ENCODE peak calls at places on chromosomes 4 and X, in four cellular contexts. One of them, this sample, is unnamed.

GRCh38 chr4:129350800-129351199 is 254.8 kb downstream of the C4orf33 start:
- DNase-seq in A172: no peak
- DNase-seq in AG04450: no peak
- DNase-seq in heart right ventricle: no peak
- DNase-seq in this sample: no peak

GRCh38 chr4:2795558-2796260 is 2.8 kb downstream of the SH3BP2 start:
- DNase-seq in heart right ventricle: no peak
- DNase-seq in A172: no peak
- DNase-seq in AG04450: no peak
- DNase-seq in this sample: no peak

GRCh38 chrX:48508400-48509244 is at the start of gene PORCN:
- DNase-seq in heart right ventricle: peak
- DNase-seq in AG04450: no peak
- DNase-seq in A172: peak
- DNase-seq in this sample: peak

GRCh38 chrX:103488332-103488731 is 31.0 kb downstream of the RAB40A start:
- DNase-seq in heart right ventricle: no peak
- DNase-seq in AG04450: no peak
- DNase-seq in A172: no peak
- DNase-seq in this sample: no peak

GRCh38 chr4:102734116-102734515 is 26.7 kb downstream of the MANBA start:
- DNase-seq in AG04450: no peak
- DNase-seq in heart right ventricle: no peak
- DNase-seq in A172: no peak
- DNase-seq in this sample: no peak

GRCh38 chr4:68858039-68858438 is 42.2 kb downstream of the UGT2B10 start:
- DNase-seq in A172: no peak
- DNase-seq in AG04450: no peak
- DNase-seq in heart right ventricle: no peak
- DNase-seq in this sample: no peak

GRCh38 chr4:24956091-24956490 is 43.2 kb upstream of the CCDC149 start:
- DNase-seq in heart right ventricle: no peak
- DNase-seq in A172: no peak
- DNase-seq in AG04450: no peak
- DNase-seq in this sample: no peak

GRCh38 chr4:152073738-152074137 is 312.9 kb upstream of the GATB start:
- DNase-seq in A172: peak
- DNase-seq in AG04450: no peak
- DNase-seq in heart right ventricle: peak
- DNase-seq in this sample: no peak

GRCh38 chrX:71210829-71211228 is 12.2 kb upstream of the GJB1 start:
- DNase-seq in AG04450: no peak
- DNase-seq in A172: no peak
- DNase-seq in heart right ventricle: no peak
- DNase-seq in this sample: no peak

GRCh38 chr4:108502366-108502765 is 118.0 kb upstream of the RPL34 start:
- DNase-seq in heart right ventricle: no peak
- DNase-seq in A172: no peak
- DNase-seq in AG04450: no peak
- DNase-seq in this sample: no peak

GRCh38 chr4:139984459-139984858 is 169.5 kb downstream of the MAML3 start:
- DNase-seq in heart right ventricle: no peak
- DNase-seq in A172: no peak
- DNase-seq in AG04450: no peak
- DNase-seq in this sample: no peak

GRCh38 chr4:140095694-140096482 is 58.1 kb downstream of the MAML3 start:
- DNase-seq in A172: peak
- DNase-seq in heart right ventricle: peak
- DNase-seq in AG04450: peak
- DNase-seq in this sample: no peak

GRCh38 chr4:133154725-133155124 is 5.6 kb downstream of the PCDH10 start:
- DNase-seq in AG04450: no peak
- DNase-seq in heart right ventricle: no peak
- DNase-seq in A172: peak
- DNase-seq in this sample: no peak

GRCh38 chrX:150360331-150360730 is 2.8 kb upstream of the MAMLD1 start:
- DNase-seq in AG04450: no peak
- DNase-seq in A172: no peak
- DNase-seq in heart right ventricle: no peak
- DNase-seq in this sample: no peak

GRCh38 chr4:85430226-85430625 is 44.7 kb upstream of the ARHGAP24 start:
- DNase-seq in heart right ventricle: no peak
- DNase-seq in A172: no peak
- DNase-seq in AG04450: no peak
- DNase-seq in this sample: no peak

GRCh38 chr4:88737304-88738015 is 39.8 kb upstream of the NAP1L5 start:
- DNase-seq in AG04450: no peak
- DNase-seq in heart right ventricle: no peak
- DNase-seq in A172: peak
- DNase-seq in this sample: no peak

GRCh38 chr4:2135083-2135482 is 76.0 kb downstream of the NAT8L start:
- DNase-seq in heart right ventricle: no peak
- DNase-seq in A172: peak
- DNase-seq in AG04450: peak
- DNase-seq in this sample: no peak

GRCh38 chr4:113979157-113979972 is at the start of gene ARSJ:
- DNase-seq in heart right ventricle: peak
- DNase-seq in A172: peak
- DNase-seq in AG04450: peak
- DNase-seq in this sample: peak

GRCh38 chrX:17967888-17968287 is 106.8 kb upstream of the RAI2 start:
- DNase-seq in A172: no peak
- DNase-seq in heart right ventricle: no peak
- DNase-seq in AG04450: no peak
- DNase-seq in this sample: no peak

GRCh38 chrX:55767100-55767499 is 49.6 kb downstream of the RRAGB start:
- DNase-seq in AG04450: no peak
- DNase-seq in A172: peak
- DNase-seq in heart right ventricle: no peak
- DNase-seq in this sample: no peak

This sample was measured in H9.